ENCODE peak calls at places on chromosomes 3 and 15, in four cellular contexts. J, X, R and P are unnamed samples.

GRCh38 chr3:126923423-126923822 is 59.5 kb upstream of the PLXNA1 start:
- DNase-seq in J (no peak), X (no peak), R (no peak), P (no peak)

GRCh38 chr15:63015618-63016017 is 26.9 kb upstream of the TPM1 start:
- DNase-seq in X (no peak), R (no peak), J (no peak), P (peak; percentile 66)

GRCh38 chr3:124829175-124829818 is 57.9 kb downstream of the ITGB5 start:
- DNase-seq in R (no peak), X (no peak), J (no peak), P (no peak)

GRCh38 chr3:197366301-197367044 is 68.1 kb upstream of the DLG1 start:
- DNase-seq in X (no peak), J (no peak), R (no peak), P (no peak)

GRCh38 chr3:78101363-78101762 is 1061.5 kb downstream of the ROBO2 start:
- DNase-seq in J (no peak), X (no peak), R (no peak), P (peak; percentile 88)

GRCh38 chr3:16313955-16314645 is 49.1 kb downstream of the OXNAD1 start:
- DNase-seq in J (peak; percentile 12), R (no peak), X (no peak), P (no peak)

GRCh38 chr3:70824078-70824477 is 511.6 kb upstream of the MDFIC2 start:
- DNase-seq in X (no peak), R (no peak), J (no peak), P (no peak)

GRCh38 chr3:181847276-181847675 is 135.6 kb downstream of the SOX2 start:
- DNase-seq in J (no peak), R (no peak), X (no peak), P (no peak)

GRCh38 chr3:123202451-123202850 is 708 bp downstream of the SEC22A start:
- DNase-seq in X (no peak), J (no peak), R (no peak), P (no peak)